ENCODE peak calls at places on chromosomes 16 and 17, in six cellular contexts. E is adrenal gland, A is tibial nerve, W is psoas muscle, Y is uterus, X is fibroblast of mammary gland. Z is an unnamed sample.

GRCh38 chr16:58850627-58851024 is 116.5 kb upstream of the GOT2 start:
- DNase-seq in E (no peak), A (no peak), W (no peak), Y (no peak), X (no peak), Z (no peak)

GRCh38 chr17:2701161-2701995 is 10.2 kb downstream of the CLUH start:
- DNase-seq in E (peak), A (peak), W (no peak), Y (peak), X (no peak), Z (no peak)

GRCh38 chr17:11487469-11487868 is 110.8 kb upstream of the DNAH9 start:
- DNase-seq in E (no peak), A (no peak), W (no peak), Y (no peak), X (no peak), Z (no peak)

GRCh38 chr16:53632526-53632925 is 71.1 kb downstream of the RPGRIP1L start:
- DNase-seq in E (no peak), A (no peak), W (no peak), Y (no peak), X (no peak), Z (no peak)

GRCh38 chr17:79258843-79259242 is 184.2 kb downstream of the ENGASE start:
- DNase-seq in E (no peak), A (no peak), W (no peak), Y (no peak), X (no peak), Z (no peak)

GRCh38 chr17:43905400-43905984 is 1.8 kb downstream of the MPP2 start:
- DNase-seq in E (no peak), A (no peak), W (no peak), Y (no peak), X (no peak), Z (no peak)

GRCh38 chr17:74698069-74698468 is 14.7 kb downstream of the CD300LF start:
- DNase-seq in E (no peak), A (no peak), W (no peak), Y (no peak), X (no peak), Z (no peak)

GRCh38 chr16:24035127-24035842 is 199.5 kb downstream of the PRKCB start:
- DNase-seq in E (peak), A (no peak), W (no peak), Y (no peak), X (no peak), Z (peak)

GRCh38 chr17:44191389-44191788 is 4.6 kb downstream of the TMUB2 start:
- DNase-seq in E (no peak), A (no peak), W (no peak), Y (no peak), X (no peak), Z (no peak)

GRCh38 chr17:16442594-16443389 is 27.4 kb downstream of the TRPV2 start:
- DNase-seq in E (no peak), A (no peak), W (no peak), Y (no peak), X (peak), Z (no peak)

GRCh38 chr16:25957707-25958106 is 265.9 kb downstream of the HS3ST4 start:
- DNase-seq in E (no peak), A (no peak), W (no peak), Y (no peak), X (no peak), Z (no peak)

GRCh38 chr16:28309811-28310311 is 17.5 kb downstream of the SBK1 start:
- DNase-seq in E (no peak), A (no peak), W (no peak), Y (no peak), X (no peak), Z (peak)

GRCh38 chr16:82631701-82632685 is 5.2 kb downstream of the CDH13 start:
- DNase-seq in E (no peak), A (no peak), W (peak), Y (no peak), X (peak), Z (no peak)

GRCh38 chr16:29641561-29641960 is 21.5 kb upstream of the SPN start:
- DNase-seq in E (no peak), A (no peak), W (no peak), Y (no peak), X (no peak), Z (no peak)

GRCh38 chr16:58127033-58127556 is 2.1 kb downstream of the CFAP20 start:
- DNase-seq in E (no peak), A (no peak), W (no peak), Y (no peak), X (peak), Z (no peak)

GRCh38 chr17:7650509-7651096 is at the start of gene ATP1B2:
- DNase-seq in E (peak), A (peak), W (peak), Y (peak), X (peak), Z (peak)

GRCh38 chr17:79769596-79770520 is 8.1 kb upstream of the CBX2 start:
- DNase-seq in E (no peak), A (no peak), W (no peak), Y (no peak), X (no peak), Z (no peak)

GRCh38 chr17:74659898-74660297 is 36.4 kb upstream of the CD300E start:
- DNase-seq in E (no peak), A (no peak), W (no peak), Y (no peak), X (no peak), Z (no peak)

GRCh38 chr17:79648181-79648831 is 37.5 kb upstream of the RBFOX3 start:
- DNase-seq in E (no peak), A (no peak), W (no peak), Y (no peak), X (no peak), Z (no peak)

GRCh38 chr17:16989953-16990860 is 18.3 kb upstream of the TNFRSF13B start:
- DNase-seq in E (no peak), A (no peak), W (no peak), Y (no peak), X (peak), Z (no peak)

GRCh38 chr17:76270127-76270592 is 5.0 kb downstream of the UBALD2 start:
- DNase-seq in E (no peak), A (no peak), W (no peak), Y (no peak), X (no peak), Z (no peak)

GRCh38 chr17:47855737-47856136 is 4.8 kb upstream of the SP6 start:
- DNase-seq in E (peak), A (no peak), W (no peak), Y (no peak), X (no peak), Z (no peak)

GRCh38 chr17:15470536-15470935 is 3.1 kb upstream of the CDRT4 start:
- DNase-seq in E (no peak), A (no peak), W (no peak), Y (no peak), X (no peak), Z (no peak)

GRCh38 chr16:64654137-64654652 is 467.7 kb downstream of the CDH11 start:
- DNase-seq in E (no peak), A (no peak), W (no peak), Y (no peak), X (peak), Z (no peak)

GRCh38 chr16:77335652-77336234 is 99.1 kb downstream of the ADAMTS18 start:
- DNase-seq in E (no peak), A (no peak), W (no peak), Y (no peak), X (no peak), Z (no peak)

GRCh38 chr16:85204242-85205010 is 92.2 kb upstream of the CIBAR2 start:
- DNase-seq in E (no peak), A (no peak), W (no peak), Y (no peak), X (peak), Z (no peak)

GRCh38 chr16:68526143-68526781 is 12.8 kb upstream of the ZFP90 start:
- DNase-seq in E (no peak), A (no peak), W (no peak), Y (no peak), X (no peak), Z (no peak)

GRCh38 chr17:55735784-55736405 is 13.2 kb upstream of the TMEM100 start:
- DNase-seq in E (peak), A (no peak), W (no peak), Y (no peak), X (peak), Z (peak)

GRCh38 chr17:79800325-79801155 is 3.7 kb upstream of the CBX8 start:
- DNase-seq in E (peak), A (no peak), W (no peak), Y (no peak), X (peak), Z (peak)

GRCh38 chr16:86604436-86605220 is 26.3 kb downstream of the FOXL1 start:
- DNase-seq in E (no peak), A (no peak), W (no peak), Y (no peak), X (no peak), Z (no peak)

GRCh38 chr17:64133546-64134215 is 3.7 kb upstream of the ERN1 start:
- DNase-seq in E (peak), A (no peak), W (no peak), Y (no peak), X (peak), Z (no peak)

GRCh38 chr16:81661082-81661481 is 118.0 kb upstream of the PLCG2 start:
- DNase-seq in E (no peak), A (no peak), W (no peak), Y (no peak), X (no peak), Z (no peak)

GRCh38 chr16:61823326-61823725 is 212.9 kb downstream of the CDH8 start:
- DNase-seq in E (no peak), A (no peak), W (no peak), Y (no peak), X (no peak), Z (no peak)

GRCh38 chr17:48545022-48545376 is at the start of gene HOXB2:
- DNase-seq in E (peak), A (no peak), W (no peak), Y (no peak), X (no peak), Z (no peak)

GRCh38 chr16:23518435-23518891 is 8.2 kb upstream of the GGA2 start:
- DNase-seq in E (peak), A (no peak), W (no peak), Y (no peak), X (no peak), Z (no peak)

GRCh38 chr17:76011951-76012350 is 11.3 kb downstream of the CDK3 start:
- DNase-seq in E (no peak), A (no peak), W (no peak), Y (no peak), X (no peak), Z (no peak)

GRCh38 chr16:13448346-13448745 is 471.6 kb upstream of the ERCC4 start:
- DNase-seq in E (no peak), A (no peak), W (no peak), Y (no peak), X (no peak), Z (no peak)

GRCh38 chr17:62804822-62805221 is 3.3 kb downstream of the MARCHF10 start:
- DNase-seq in E (no peak), A (no peak), W (no peak), Y (no peak), X (peak), Z (no peak)

GRCh38 chr17:62808576-62808970 is 459 bp upstream of the MARCHF10 start:
- DNase-seq in E (no peak), A (no peak), W (no peak), Y (no peak), X (no peak), Z (no peak)

GRCh38 chr17:62809656-62810055 is 1.5 kb upstream of the MARCHF10 start:
- DNase-seq in E (no peak), A (no peak), W (no peak), Y (no peak), X (peak), Z (no peak)

GRCh38 chr17:62805234-62805633 is 2.9 kb downstream of the MARCHF10 start:
- DNase-seq in E (no peak), A (no peak), W (no peak), Y (no peak), X (peak), Z (no peak)

DNA sequence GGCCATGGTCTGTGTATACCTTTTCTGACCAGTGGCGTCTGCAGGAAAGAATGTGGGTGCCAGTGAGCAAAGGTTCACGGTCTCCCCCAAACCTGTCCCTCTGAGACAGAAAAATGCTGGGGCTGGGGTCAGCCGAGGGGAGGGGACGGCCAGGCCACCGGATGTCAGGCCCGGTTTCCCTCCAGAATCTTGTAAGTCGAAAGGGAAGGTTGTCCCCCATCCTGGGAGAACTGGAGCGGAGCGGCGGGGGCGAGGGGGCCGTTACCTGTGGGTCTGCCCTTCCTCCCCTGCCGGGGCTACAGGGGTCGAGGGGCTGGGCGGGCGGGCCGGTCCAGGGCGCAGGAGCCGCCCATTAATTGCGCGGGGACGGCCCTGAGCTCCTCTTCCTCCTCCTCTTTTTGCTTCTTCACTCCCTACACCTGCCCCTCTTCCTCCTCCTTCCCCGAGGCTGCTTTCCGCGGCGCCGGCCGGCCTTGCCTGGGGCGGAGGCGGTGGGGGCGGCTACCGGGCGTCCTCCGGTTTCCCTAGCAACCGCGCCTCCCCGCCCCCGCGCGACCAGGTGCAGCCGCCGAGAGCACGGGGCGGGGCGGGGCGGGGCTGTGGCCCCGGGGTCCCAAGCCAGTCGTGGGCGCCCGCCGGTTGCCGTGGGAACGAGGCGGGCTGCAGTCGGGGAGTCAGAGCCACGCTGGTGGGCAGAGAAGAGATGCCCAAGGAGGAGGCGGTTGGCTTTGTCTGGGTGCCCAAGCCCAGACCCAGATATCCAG is at the start of gene MARCHF10:
- DNase-seq in E (no peak), A (no peak), W (no peak), Y (peak), X (no peak), Z (peak)
- H3K4me3 ChIP-seq in E (peak), A (peak), W (peak), Y (peak), X (peak), Z (no peak)

GRCh38 chr17:77287432-77288068 is 146.8 kb downstream of the SEC14L1 start:
- DNase-seq in E (peak), A (no peak), W (peak), Y (no peak), X (peak), Z (peak)
- H3K4me3 ChIP-seq in E (no peak), A (no peak), W (peak), Y (no peak), X (no peak), Z (no peak)

GRCh38 chr17:883586-883962 is 96.0 kb downstream of the NXN start:
- DNase-seq in E (no peak), A (no peak), W (no peak), Y (no peak), X (no peak), Z (no peak)

GRCh38 chr17:885971-886571 is 93.5 kb downstream of the NXN start:
- DNase-seq in E (peak), A (peak), W (peak), Y (peak), X (peak), Z (peak)

GRCh38 chr17:880074-880870 is 98.1 kb downstream of the MRM3 start:
- DNase-seq in E (peak), A (no peak), W (no peak), Y (peak), X (peak), Z (no peak)

GRCh38 chr17:880871-881269 is 98.7 kb downstream of the NXN start:
- DNase-seq in E (no peak), A (no peak), W (no peak), Y (no peak), X (no peak), Z (no peak)

GRCh38 chr17:882827-883585 is 96.6 kb downstream of the NXN start:
- DNase-seq in E (peak), A (peak), W (peak), Y (peak), X (peak), Z (peak)
- H3K4me3 ChIP-seq in E (no peak), A (no peak), W (no peak), Y (no peak), X (no peak), Z (no peak)

GRCh38 chr16:800834-801488 is 427 bp upstream of the GNG13 start:
- DNase-seq in E (no peak), A (no peak), W (no peak), Y (no peak), X (no peak), Z (no peak)
- H3K4me3 ChIP-seq in E (no peak), A (no peak), W (no peak), Y (no peak), X (no peak), Z (no peak)

GRCh38 chr17:49910094-49910857 is 58.7 kb upstream of the DLX4 start:
- DNase-seq in E (peak), A (no peak), W (no peak), Y (no peak), X (peak), Z (no peak)
- H3K4me3 ChIP-seq in E (peak), A (no peak), W (no peak), Y (no peak), X (no peak), Z (no peak)

GRCh38 chr17:31307640-31308039 is 6.2 kb downstream of the EVI2B start:
- DNase-seq in E (no peak), A (no peak), W (no peak), Y (no peak), X (no peak), Z (no peak)
- H3K4me3 ChIP-seq in E (no peak), A (no peak), W (no peak), Y (no peak), X (no peak), Z (no peak)

DNA sequence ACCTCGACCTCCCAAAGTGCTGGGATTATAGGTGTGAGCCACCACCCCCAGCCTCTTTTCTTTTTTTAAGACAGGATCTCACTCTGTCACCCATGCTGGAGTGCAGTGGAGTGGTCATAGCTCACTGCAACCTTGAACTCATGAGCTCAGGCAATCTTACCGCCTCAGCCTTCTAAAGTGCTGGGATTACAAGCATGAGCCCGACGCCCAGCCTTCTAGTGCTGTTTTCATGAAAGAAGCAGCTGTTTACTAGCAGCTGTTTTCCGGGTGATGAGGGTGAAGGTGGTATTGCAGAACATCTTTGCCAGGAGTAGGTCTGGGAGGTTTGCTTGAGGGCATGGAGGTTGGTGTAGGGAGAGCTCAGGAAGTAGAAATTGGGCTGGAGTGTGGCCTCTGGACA is 2.0 kb downstream of the ADCY7 start:
- DNase-seq in E (no peak), A (no peak), W (no peak), Y (no peak), X (no peak), Z (no peak)
- H3K4me3 ChIP-seq in E (no peak), A (no peak), W (no peak), Y (no peak), X (no peak), Z (no peak)

GRCh38 chr17:49577651-49577935 is 1.9 kb downstream of the NXPH3 start:
- DNase-seq in E (no peak), A (no peak), W (no peak), Y (no peak), X (no peak), Z (no peak)
- H3K4me3 ChIP-seq in E (peak), A (peak), W (peak), Y (peak), X (no peak), Z (peak)

GRCh38 chr16:2195316-2196161 is 866 bp downstream of the CASKIN1 start:
- DNase-seq in E (no peak), A (no peak), W (no peak), Y (no peak), X (no peak), Z (no peak)

GRCh38 chr16:2197765-2198164 is 1.4 kb upstream of the CASKIN1 start:
- DNase-seq in E (no peak), A (no peak), W (no peak), Y (no peak), X (no peak), Z (no peak)

GRCh38 chr16:2198283-2198682 is 1.9 kb upstream of the CASKIN1 start:
- DNase-seq in E (no peak), A (no peak), W (no peak), Y (no peak), X (no peak), Z (no peak)

GRCh38 chr16:2196162-2196980 is at the start of gene CASKIN1:
- DNase-seq in E (no peak), A (no peak), W (no peak), Y (no peak), X (no peak), Z (no peak)

DNA sequence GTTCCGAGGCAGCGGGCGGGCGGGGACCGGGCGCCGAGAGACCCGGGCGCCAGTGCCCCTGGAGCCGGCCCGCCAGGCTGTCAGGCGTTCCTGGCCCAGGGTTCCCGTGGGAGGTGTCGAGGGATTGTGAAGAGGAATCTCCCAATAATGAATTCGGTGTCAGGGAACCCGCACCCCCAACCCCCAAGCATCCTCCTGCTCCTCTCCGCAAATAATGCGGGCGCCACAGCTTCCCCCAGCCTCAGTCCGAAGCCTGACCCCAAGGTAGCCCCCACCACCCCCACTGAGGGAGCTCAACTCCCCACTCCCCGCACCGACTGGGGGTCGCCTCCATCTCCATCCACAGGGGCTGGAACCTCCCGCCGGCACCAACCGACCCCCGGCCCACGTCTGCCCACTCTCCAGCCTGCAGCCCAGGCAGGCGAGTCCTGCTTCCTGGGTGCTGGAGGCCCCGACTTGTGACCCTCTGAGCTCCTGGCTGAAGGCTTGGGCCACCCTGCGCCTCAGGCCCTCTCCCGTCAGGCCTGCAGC is 641 bp upstream of the CASKIN1 start:
- DNase-seq in E (no peak), A (no peak), W (no peak), Y (no peak), X (no peak), Z (no peak)
- H3K4me3 ChIP-seq in E (no peak), A (peak), W (peak), Y (no peak), X (no peak), Z (no peak)

DNA sequence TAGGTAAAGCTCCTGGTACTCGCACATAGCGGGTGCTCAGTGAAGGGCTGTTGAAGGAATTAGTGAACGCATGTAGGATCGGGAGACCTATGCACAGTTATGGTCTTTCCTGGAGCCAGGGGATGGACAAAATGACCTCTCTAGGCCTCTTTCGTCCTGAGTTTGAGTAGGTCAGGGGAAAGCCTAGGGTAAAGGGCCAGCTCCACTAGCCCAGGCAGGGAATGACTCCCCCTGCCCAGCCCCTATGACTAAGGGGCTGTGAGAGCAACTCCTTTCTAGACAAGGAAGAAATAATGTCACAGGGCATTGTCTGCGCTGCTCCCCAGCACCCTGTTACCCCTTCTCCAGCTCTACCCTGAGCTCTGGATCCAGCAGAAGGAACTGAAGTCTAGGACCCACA is 24.6 kb upstream of the FMNL1 start:
- DNase-seq in E (no peak), A (no peak), W (no peak), Y (no peak), X (no peak), Z (no peak)
- H3K4me3 ChIP-seq in E (no peak), A (no peak), W (no peak), Y (no peak), X (no peak), Z (no peak)

Z was measured in transverse colon.